ENCODE peak calls at places on chromosomes 13 and 19, in four cellular contexts. J is T-helper 2 cell; O is activated CD4-positive, alpha-beta memory T cell treated with anti-CD3 and anti-CD28 coated beads, Interleukin-2, amount 10 ng/mL, durations not matched to agents 7 days and 5 days; K is stimulated activated CD8-positive, alpha-beta memory T cell treated with anti-CD3 and anti-CD28 coated beads, Interleukin-15, amount 100 ng/mL, for 1 hour. R is an unnamed sample.

GRCh38 chr19:54035215-54036178 is 28.2 kb downstream of the VSTM1 start:
- DNase-seq in J (no peak), O (no peak), K (no peak), R (no peak)

GRCh38 chr19:29308977-29309520 is 96.1 kb upstream of the UQCRFS1 start:
- DNase-seq in J (no peak), O (no peak), K (no peak), R (no peak)

GRCh38 chr19:19294914-19295313 is 21.8 kb upstream of the TM6SF2 start:
- DNase-seq in J (no peak), O (no peak), K (no peak), R (no peak)

GRCh38 chr19:46453661-46454060 is 17.7 kb downstream of the PNMA8A start:
- DNase-seq in J (no peak), O (no peak), K (no peak), R (no peak)

GRCh38 chr19:46351241-46352041 is 4.6 kb downstream of the PPP5C start:
- DNase-seq in J (no peak), O (peak), K (no peak), R (no peak)

GRCh38 chr19:19447536-19448237 is 42.2 kb downstream of the GATAD2A start:
- DNase-seq in J (no peak), O (peak), K (no peak), R (peak)

GRCh38 chr19:2261438-2262172 is 5.4 kb upstream of the JSRP1 start:
- DNase-seq in J (peak), O (peak), K (no peak), R (peak)

GRCh38 chr13:76868451-76868850 is 17.8 kb downstream of the KCTD12 start:
- DNase-seq in J (no peak), O (no peak), K (no peak), R (no peak)

GRCh38 chr13:106570354-106570822 is 2.5 kb upstream of the ARGLU1 start:
- DNase-seq in J (peak), O (peak), K (peak), R (peak)

GRCh38 chr19:31470952-31471351 is 121.7 kb upstream of the TSHZ3 start:
- DNase-seq in J (no peak), O (no peak), K (no peak), R (no peak)

GRCh38 chr19:55703790-55704215 is 28.8 kb downstream of the EPN1 start:
- DNase-seq in J (peak), O (peak), K (peak), R (peak)

GRCh38 chr13:25177012-25177411 is 4.9 kb upstream of the AMER2 start:
- DNase-seq in J (no peak), O (no peak), K (no peak), R (no peak)

GRCh38 chr19:6693056-6693471 is 23.1 kb upstream of the TNFSF14 start:
- DNase-seq in J (no peak), O (no peak), K (no peak), R (no peak)

GRCh38 chr13:111167290-111167689 is 52.2 kb downstream of the ARHGEF7 start:
- DNase-seq in J (no peak), O (no peak), K (no peak), R (no peak)

GRCh38 chr19:38360839-38361631 is 13.3 kb upstream of the PSMD8 start:
- DNase-seq in J (no peak), O (no peak), K (no peak), R (no peak)

GRCh38 chr13:94416454-94417080 is 62.9 kb downstream of the DCT start:
- DNase-seq in J (no peak), O (no peak), K (no peak), R (no peak)

GRCh38 chr13:110665491-110666254 is 40.2 kb downstream of the CARS2 start:
- DNase-seq in J (no peak), O (no peak), K (no peak), R (no peak)

GRCh38 chr13:110397445-110397844 is 90.4 kb downstream of the COL4A2 start:
- DNase-seq in J (no peak), O (no peak), K (no peak), R (no peak)

GRCh38 chr13:111245781-111246384 is 74.6 kb upstream of the TEX29 start:
- DNase-seq in J (no peak), O (no peak), K (no peak), R (no peak)

R was measured in T-helper 9 cell.